ENCODE peak calls at places on chromosomes 1 and 21, in six cellular contexts. One of them, this sample, is unnamed.

GRCh38 chr1:168264296-168264695 is 16.4 kb upstream of the TBX19 start:
- DNase-seq in K562: no peak
- DNase-seq in brain microvascular endothelial cell: no peak
- DNase-seq in DND-41: no peak
- DNase-seq in transverse colon: no peak
- DNase-seq in cardiac muscle cell: no peak
- DNase-seq in this sample: no peak

GRCh38 chr1:154551474-154551873 is 7.0 kb downstream of the UBE2Q1 start:
- DNase-seq in K562: no peak
- DNase-seq in brain microvascular endothelial cell: no peak
- DNase-seq in DND-41: no peak
- DNase-seq in transverse colon: peak; percentile 40
- DNase-seq in cardiac muscle cell: no peak
- DNase-seq in this sample: no peak

GRCh38 chr1:161725888-161726630 is 4.7 kb downstream of the FCRLB start:
- DNase-seq in K562: peak; percentile 37
- DNase-seq in brain microvascular endothelial cell: peak; percentile 34
- DNase-seq in DND-41: peak; percentile 8
- DNase-seq in transverse colon: peak; percentile 40
- DNase-seq in cardiac muscle cell: peak; percentile 57
- DNase-seq in this sample: peak; percentile 59

GRCh38 chr1:167761400-167761799 is 39.6 kb downstream of the MPZL1 start:
- DNase-seq in K562: no peak
- DNase-seq in brain microvascular endothelial cell: no peak
- DNase-seq in DND-41: no peak
- DNase-seq in transverse colon: no peak
- DNase-seq in cardiac muscle cell: no peak
- DNase-seq in this sample: no peak

GRCh38 chr1:17216078-17216477 is 11.2 kb downstream of the PADI1 start:
- DNase-seq in K562: no peak
- DNase-seq in brain microvascular endothelial cell: no peak
- DNase-seq in DND-41: no peak
- DNase-seq in transverse colon: no peak
- DNase-seq in cardiac muscle cell: no peak
- DNase-seq in this sample: no peak

GRCh38 chr1:195756109-195756508 is 852.1 kb downstream of the KCNT2 start:
- DNase-seq in K562: no peak
- DNase-seq in brain microvascular endothelial cell: no peak
- DNase-seq in DND-41: no peak
- DNase-seq in transverse colon: no peak
- DNase-seq in cardiac muscle cell: no peak
- DNase-seq in this sample: no peak

GRCh38 chr1:216847385-216848036 is 124.3 kb upstream of the ESRRG start:
- DNase-seq in K562: no peak
- DNase-seq in brain microvascular endothelial cell: no peak
- DNase-seq in DND-41: no peak
- DNase-seq in transverse colon: no peak
- DNase-seq in cardiac muscle cell: no peak
- DNase-seq in this sample: peak; percentile 25

GRCh38 chr1:85258536-85259117 is 835 bp downstream of the C1orf52 start:
- DNase-seq in K562: no peak
- DNase-seq in brain microvascular endothelial cell: no peak
- DNase-seq in DND-41: no peak
- DNase-seq in transverse colon: no peak
- DNase-seq in cardiac muscle cell: peak; percentile 45
- DNase-seq in this sample: peak; percentile 23

GRCh38 chr21:25895565-25896205 is 160.9 kb downstream of the GABPA start:
- DNase-seq in K562: peak; percentile 35
- DNase-seq in brain microvascular endothelial cell: no peak
- DNase-seq in DND-41: no peak
- DNase-seq in transverse colon: no peak
- DNase-seq in cardiac muscle cell: peak; percentile 59
- DNase-seq in this sample: peak; percentile 59
- TF ChIP-seq CTCF in K562: peak; percentile 42
- TF ChIP-seq CTCF in brain microvascular endothelial cell: peak; percentile 67
- TF ChIP-seq CTCF in DND-41: peak; percentile 48
- TF ChIP-seq CTCF in transverse colon: peak; percentile 38
- TF ChIP-seq CTCF in cardiac muscle cell: peak; percentile 53
- TF ChIP-seq CTCF in this sample: peak; percentile 43

GRCh38 chr21:33238146-33238545 is 8.4 kb downstream of the IFNAR2 start:
- DNase-seq in K562: no peak
- DNase-seq in brain microvascular endothelial cell: no peak
- DNase-seq in DND-41: no peak
- DNase-seq in transverse colon: no peak
- DNase-seq in cardiac muscle cell: no peak
- DNase-seq in this sample: no peak

GRCh38 chr21:33237446-33237845 is 7.7 kb downstream of the IFNAR2 start:
- DNase-seq in K562: no peak
- DNase-seq in brain microvascular endothelial cell: no peak
- DNase-seq in DND-41: no peak
- DNase-seq in transverse colon: no peak
- DNase-seq in cardiac muscle cell: peak; percentile 57
- DNase-seq in this sample: no peak

GRCh38 chr21:33238565-33239255 is 9.0 kb downstream of the IFNAR2 start:
- DNase-seq in K562: no peak
- DNase-seq in brain microvascular endothelial cell: no peak
- DNase-seq in DND-41: no peak
- DNase-seq in transverse colon: peak; percentile 31
- DNase-seq in cardiac muscle cell: no peak
- DNase-seq in this sample: no peak

GRCh38 chr21:33236013-33236686 is 6.4 kb downstream of the IFNAR2 start:
- DNase-seq in K562: no peak
- DNase-seq in brain microvascular endothelial cell: no peak
- DNase-seq in DND-41: no peak
- DNase-seq in transverse colon: no peak
- DNase-seq in cardiac muscle cell: no peak
- DNase-seq in this sample: no peak

GRCh38 chr21:33236799-33237198 is 7.1 kb downstream of the IFNAR2 start:
- DNase-seq in K562: no peak
- DNase-seq in brain microvascular endothelial cell: no peak
- DNase-seq in DND-41: no peak
- DNase-seq in transverse colon: no peak
- DNase-seq in cardiac muscle cell: peak; percentile 46
- DNase-seq in this sample: peak; percentile 49
- H3K4me3 ChIP-seq in K562: no peak overlapping the region
- H3K4me3 ChIP-seq in brain microvascular endothelial cell: no peak overlapping the region
- H3K4me3 ChIP-seq in DND-41: no peak overlapping the region
- H3K4me3 ChIP-seq in transverse colon: no peak overlapping the region
- H3K4me3 ChIP-seq in cardiac muscle cell: no peak overlapping the region
- H3K4me3 ChIP-seq in this sample: no peak overlapping the region

GRCh38 chr1:159056069-159056698 is 20.4 kb downstream of the AIM2 start:
- DNase-seq in K562: no peak
- DNase-seq in brain microvascular endothelial cell: no peak
- DNase-seq in DND-41: no peak
- DNase-seq in transverse colon: no peak
- DNase-seq in cardiac muscle cell: peak; percentile 14
- DNase-seq in this sample: no peak
- TF ChIP-seq CTCF in K562: peak; percentile 26
- TF ChIP-seq CTCF in brain microvascular endothelial cell: peak; percentile 41
- TF ChIP-seq CTCF in DND-41: peak; percentile 53
- TF ChIP-seq CTCF in transverse colon: no peak
- TF ChIP-seq CTCF in cardiac muscle cell: no peak
- TF ChIP-seq CTCF in this sample: peak; percentile 13

DNA sequence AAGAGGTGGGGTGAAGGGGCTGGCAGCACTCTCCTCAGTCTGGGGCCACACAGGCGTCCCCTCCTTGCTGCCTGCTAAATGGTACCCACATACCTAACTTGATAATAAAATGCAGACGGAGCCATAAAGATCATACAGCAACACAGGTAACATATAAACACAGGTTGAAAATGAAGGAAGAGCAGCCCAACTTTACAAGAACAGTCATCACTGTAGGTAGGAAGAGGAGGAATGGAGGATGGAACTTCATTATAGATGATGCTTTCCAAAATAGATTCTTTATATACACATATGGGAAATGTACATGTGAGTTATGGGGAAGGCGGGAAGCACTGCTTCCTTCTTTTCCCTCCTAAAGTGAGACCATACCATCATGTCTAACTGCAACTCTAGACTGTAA is 13.4 kb downstream of the C2CD2 start:
- DNase-seq in K562: no peak
- DNase-seq in brain microvascular endothelial cell: no peak
- DNase-seq in DND-41: no peak
- DNase-seq in transverse colon: no peak
- DNase-seq in cardiac muscle cell: no peak
- DNase-seq in this sample: no peak
- H3K4me3 ChIP-seq in K562: no peak overlapping the region
- H3K4me3 ChIP-seq in brain microvascular endothelial cell: no peak overlapping the region
- H3K4me3 ChIP-seq in DND-41: no peak overlapping the region
- H3K4me3 ChIP-seq in transverse colon: no peak overlapping the region
- H3K4me3 ChIP-seq in cardiac muscle cell: no peak overlapping the region
- H3K4me3 ChIP-seq in this sample: no peak overlapping the region

GRCh38 chr1:181503130-181503810 is 20.0 kb downstream of the CACNA1E start:
- DNase-seq in K562: no peak
- DNase-seq in brain microvascular endothelial cell: no peak
- DNase-seq in DND-41: no peak
- DNase-seq in transverse colon: no peak
- DNase-seq in cardiac muscle cell: no peak
- DNase-seq in this sample: no peak

GRCh38 chr1:181508486-181509165 is 25.3 kb downstream of the CACNA1E start:
- DNase-seq in K562: no peak
- DNase-seq in brain microvascular endothelial cell: no peak
- DNase-seq in DND-41: no peak
- DNase-seq in transverse colon: no peak
- DNase-seq in cardiac muscle cell: no peak
- DNase-seq in this sample: no peak

GRCh38 chr1:181501612-181502011 is 18.3 kb downstream of the CACNA1E start:
- DNase-seq in K562: no peak
- DNase-seq in brain microvascular endothelial cell: no peak
- DNase-seq in DND-41: no peak
- DNase-seq in transverse colon: no peak
- DNase-seq in cardiac muscle cell: no peak
- DNase-seq in this sample: no peak

GRCh38 chr1:181506563-181507353 is 23.4 kb downstream of the CACNA1E start:
- DNase-seq in K562: no peak
- DNase-seq in brain microvascular endothelial cell: no peak
- DNase-seq in DND-41: no peak
- DNase-seq in transverse colon: no peak
- DNase-seq in cardiac muscle cell: no peak
- DNase-seq in this sample: no peak

GRCh38 chr1:181504294-181505115 is 21.2 kb downstream of the CACNA1E start:
- DNase-seq in K562: peak; percentile 69
- DNase-seq in brain microvascular endothelial cell: peak; percentile 7
- DNase-seq in DND-41: peak; percentile 28
- DNase-seq in transverse colon: no peak
- DNase-seq in cardiac muscle cell: peak; percentile 28
- DNase-seq in this sample: peak; percentile 5
- TF ChIP-seq CTCF in K562: peak; percentile 60
- TF ChIP-seq CTCF in brain microvascular endothelial cell: peak; percentile 18
- TF ChIP-seq CTCF in DND-41: peak; percentile 61
- TF ChIP-seq CTCF in transverse colon: no peak
- TF ChIP-seq CTCF in cardiac muscle cell: peak; percentile 31
- TF ChIP-seq CTCF in this sample: no peak

GRCh38 chr1:46306159-46306530 is 2.6 kb downstream of the UQCRH start:
- DNase-seq in K562: no peak
- DNase-seq in brain microvascular endothelial cell: no peak
- DNase-seq in DND-41: no peak
- DNase-seq in transverse colon: no peak
- DNase-seq in cardiac muscle cell: no peak
- DNase-seq in this sample: no peak
- H3K4me3 ChIP-seq in K562: peak overlapping the region; percentile 47
- H3K4me3 ChIP-seq in brain microvascular endothelial cell: no peak overlapping the region
- H3K4me3 ChIP-seq in DND-41: no peak overlapping the region
- H3K4me3 ChIP-seq in transverse colon: no peak overlapping the region
- H3K4me3 ChIP-seq in cardiac muscle cell: no peak overlapping the region
- H3K4me3 ChIP-seq in this sample: no peak overlapping the region

DNA sequence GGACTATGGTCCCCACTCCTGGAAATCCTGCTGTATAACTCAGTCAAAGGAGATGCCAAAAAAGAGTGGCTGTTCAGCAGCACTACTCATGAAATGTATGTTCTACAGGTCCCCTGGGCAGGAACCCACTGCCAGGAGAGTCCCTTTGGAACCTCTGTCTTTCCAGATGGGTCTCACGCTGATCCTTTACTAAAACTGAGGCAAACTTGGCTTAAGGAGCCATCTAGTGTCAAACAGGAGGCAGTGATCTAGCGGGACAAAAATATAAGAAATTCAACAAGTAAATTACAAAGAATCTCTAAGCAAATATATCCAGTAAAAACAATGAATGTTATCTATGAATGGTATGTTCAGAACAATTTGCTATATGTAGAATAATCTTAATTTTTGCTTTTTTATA is 80.5 kb upstream of the PRMT6 start:
- DNase-seq in K562: no peak
- DNase-seq in brain microvascular endothelial cell: no peak
- DNase-seq in DND-41: no peak
- DNase-seq in transverse colon: no peak
- DNase-seq in cardiac muscle cell: no peak
- DNase-seq in this sample: no peak
- TF ChIP-seq CTCF in K562: no peak
- TF ChIP-seq CTCF in brain microvascular endothelial cell: peak; percentile 25
- TF ChIP-seq CTCF in DND-41: no peak
- TF ChIP-seq CTCF in transverse colon: no peak
- TF ChIP-seq CTCF in cardiac muscle cell: no peak
- TF ChIP-seq CTCF in this sample: no peak

GRCh38 chr1:113141650-113142473 is 68.9 kb downstream of the LRIG2 start:
- DNase-seq in K562: peak; percentile 91
- DNase-seq in brain microvascular endothelial cell: peak; percentile 56
- DNase-seq in DND-41: no peak
- DNase-seq in transverse colon: no peak
- DNase-seq in cardiac muscle cell: peak; percentile 66
- DNase-seq in this sample: peak; percentile 76
- H3K4me3 ChIP-seq in K562: no peak overlapping the region
- H3K4me3 ChIP-seq in brain microvascular endothelial cell: no peak overlapping the region
- H3K4me3 ChIP-seq in DND-41: no peak overlapping the region
- H3K4me3 ChIP-seq in transverse colon: no peak overlapping the region
- H3K4me3 ChIP-seq in cardiac muscle cell: no peak overlapping the region
- H3K4me3 ChIP-seq in this sample: no peak overlapping the region

This sample was measured in cardiac fibroblast.